ENCODE peak calls at places on chromosome 13, in six cellular contexts. One of them, this sample, is unnamed.

GRCh38 chr13:51125495-51126226 is 14.6 kb upstream of the C13orf42 start:
- DNase-seq in HCT116: peak
- DNase-seq in GM23248: peak
- DNase-seq in GM23338: peak
- DNase-seq in neural progenitor cell: peak
- DNase-seq in MM.1S: peak
- DNase-seq in this sample: peak

GRCh38 chr13:38957794-38958592 is 32.6 kb downstream of the STOML3 start:
- DNase-seq in HCT116: no peak
- DNase-seq in GM23248: no peak
- DNase-seq in GM23338: no peak
- DNase-seq in neural progenitor cell: no peak
- DNase-seq in MM.1S: no peak
- DNase-seq in this sample: no peak

GRCh38 chr13:39422845-39423565 is 180.0 kb downstream of the LHFPL6 start:
- DNase-seq in HCT116: no peak
- DNase-seq in GM23248: peak
- DNase-seq in GM23338: peak
- DNase-seq in neural progenitor cell: no peak
- DNase-seq in MM.1S: no peak
- DNase-seq in this sample: no peak

GRCh38 chr13:28707629-28708427 is 10.9 kb downstream of the SLC46A3 start:
- DNase-seq in HCT116: no peak
- DNase-seq in GM23248: peak
- DNase-seq in GM23338: no peak
- DNase-seq in neural progenitor cell: no peak
- DNase-seq in MM.1S: peak
- DNase-seq in this sample: peak

GRCh38 chr13:102599451-102600012 is 2.7 kb downstream of the TPP2 start:
- DNase-seq in HCT116: no peak
- DNase-seq in GM23248: no peak
- DNase-seq in GM23338: no peak
- DNase-seq in neural progenitor cell: no peak
- DNase-seq in MM.1S: no peak
- DNase-seq in this sample: no peak

GRCh38 chr13:42746846-42747245 is 34.5 kb upstream of the FAM216B start:
- DNase-seq in HCT116: no peak
- DNase-seq in GM23248: peak
- DNase-seq in GM23338: no peak
- DNase-seq in neural progenitor cell: no peak
- DNase-seq in MM.1S: no peak
- DNase-seq in this sample: peak

GRCh38 chr13:67736646-67737420 is 506.7 kb upstream of the PCDH9 start:
- DNase-seq in HCT116: no peak
- DNase-seq in GM23248: peak
- DNase-seq in GM23338: peak
- DNase-seq in neural progenitor cell: peak
- DNase-seq in MM.1S: no peak
- DNase-seq in this sample: peak

GRCh38 chr13:81442904-81443303 is 1102.0 kb upstream of the SPRY2 start:
- DNase-seq in HCT116: no peak
- DNase-seq in GM23248: no peak
- DNase-seq in GM23338: no peak
- DNase-seq in neural progenitor cell: no peak
- DNase-seq in MM.1S: no peak
- DNase-seq in this sample: no peak

GRCh38 chr13:75547917-75548316 is 1.7 kb upstream of the UCHL3 start:
- DNase-seq in HCT116: no peak
- DNase-seq in GM23248: peak
- DNase-seq in GM23338: no peak
- DNase-seq in neural progenitor cell: no peak
- DNase-seq in MM.1S: no peak
- DNase-seq in this sample: no peak

GRCh38 chr13:111639994-111640393 is 319.6 kb downstream of the TEX29 start:
- DNase-seq in HCT116: no peak
- DNase-seq in GM23248: no peak
- DNase-seq in GM23338: no peak
- DNase-seq in neural progenitor cell: no peak
- DNase-seq in MM.1S: no peak
- DNase-seq in this sample: no peak

GRCh38 chr13:93244141-93244917 is 17.7 kb downstream of the GPC6 start:
- DNase-seq in HCT116: no peak
- DNase-seq in GM23248: peak
- DNase-seq in GM23338: no peak
- DNase-seq in neural progenitor cell: peak
- DNase-seq in MM.1S: peak
- DNase-seq in this sample: no peak

GRCh38 chr13:44132710-44133109 is 240.9 kb upstream of the SERP2 start:
- DNase-seq in HCT116: peak
- DNase-seq in GM23248: peak
- DNase-seq in GM23338: no peak
- DNase-seq in neural progenitor cell: no peak
- DNase-seq in MM.1S: no peak
- DNase-seq in this sample: peak

GRCh38 chr13:79589605-79590511 is 108.9 kb downstream of the NDFIP2 start:
- DNase-seq in HCT116: no peak
- DNase-seq in GM23248: peak
- DNase-seq in GM23338: no peak
- DNase-seq in neural progenitor cell: no peak
- DNase-seq in MM.1S: peak
- DNase-seq in this sample: peak

GRCh38 chr13:79581870-79582315 is 100.9 kb downstream of the NDFIP2 start:
- DNase-seq in HCT116: peak
- DNase-seq in GM23248: peak
- DNase-seq in GM23338: no peak
- DNase-seq in neural progenitor cell: peak
- DNase-seq in MM.1S: no peak
- DNase-seq in this sample: no peak

GRCh38 chr13:79582896-79583295 is 101.9 kb downstream of the NDFIP2 start:
- DNase-seq in HCT116: no peak
- DNase-seq in GM23248: no peak
- DNase-seq in GM23338: no peak
- DNase-seq in neural progenitor cell: no peak
- DNase-seq in MM.1S: no peak
- DNase-seq in this sample: no peak

GRCh38 chr13:79585033-79585432 is 104.1 kb downstream of the NDFIP2 start:
- DNase-seq in HCT116: no peak
- DNase-seq in GM23248: no peak
- DNase-seq in GM23338: no peak
- DNase-seq in neural progenitor cell: no peak
- DNase-seq in MM.1S: no peak
- DNase-seq in this sample: no peak
- TF ChIP-seq EZH2 in HCT116: no peak
- TF ChIP-seq EZH2 in GM23248: no peak
- TF ChIP-seq EZH2 in GM23338: no peak
- TF ChIP-seq EZH2 in neural progenitor cell: no peak
- TF ChIP-seq EZH2 in MM.1S: no peak
- TF ChIP-seq EZH2 in this sample: no peak

DNA sequence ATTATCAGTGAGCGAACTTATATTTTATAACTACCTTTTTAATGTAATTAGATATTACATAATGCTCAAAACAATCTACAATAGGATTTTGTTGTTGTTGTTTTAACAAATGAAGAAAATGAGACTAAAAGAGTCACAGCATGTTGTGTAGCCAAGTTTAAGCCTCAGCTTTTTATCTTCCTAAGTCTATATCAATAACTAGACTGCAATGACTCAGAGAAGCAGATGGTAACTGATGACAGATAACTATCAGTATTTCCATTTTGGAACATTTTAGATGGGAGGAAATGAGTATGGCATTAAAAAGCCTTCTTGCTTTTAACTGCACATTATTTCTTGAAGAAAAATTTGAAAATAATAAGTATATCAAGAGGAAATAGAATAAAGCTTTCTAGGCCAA is 825.2 kb downstream of the SLITRK1 start:
- DNase-seq in HCT116: no peak
- DNase-seq in GM23248: peak
- DNase-seq in GM23338: no peak
- DNase-seq in neural progenitor cell: no peak
- DNase-seq in MM.1S: no peak
- DNase-seq in this sample: peak
- TF ChIP-seq EZH2phosphoT487 in HCT116: no peak
- TF ChIP-seq EZH2phosphoT487 in GM23248: no peak
- TF ChIP-seq EZH2phosphoT487 in GM23338: no peak
- TF ChIP-seq EZH2phosphoT487 in neural progenitor cell: no peak
- TF ChIP-seq EZH2phosphoT487 in MM.1S: no peak
- TF ChIP-seq EZH2phosphoT487 in this sample: no peak

GRCh38 chr13:95552539-95553270 is at the start of gene CLDN10:
- DNase-seq in HCT116: no peak
- DNase-seq in GM23248: no peak
- DNase-seq in GM23338: peak
- DNase-seq in neural progenitor cell: peak
- DNase-seq in MM.1S: peak
- DNase-seq in this sample: no peak
- TF ChIP-seq EZH2 in HCT116: no peak
- TF ChIP-seq EZH2 in GM23248: peak
- TF ChIP-seq EZH2 in GM23338: no peak
- TF ChIP-seq EZH2 in neural progenitor cell: no peak
- TF ChIP-seq EZH2 in MM.1S: no peak
- TF ChIP-seq EZH2 in this sample: no peak

GRCh38 chr13:97574926-97575325 is 141.0 kb downstream of the RAP2A start:
- DNase-seq in HCT116: peak
- DNase-seq in GM23248: peak
- DNase-seq in GM23338: peak
- DNase-seq in neural progenitor cell: peak
- DNase-seq in MM.1S: peak
- DNase-seq in this sample: peak
- TF ChIP-seq EZH2phosphoT487 in HCT116: no peak
- TF ChIP-seq EZH2phosphoT487 in GM23248: no peak
- TF ChIP-seq EZH2phosphoT487 in GM23338: no peak
- TF ChIP-seq EZH2phosphoT487 in neural progenitor cell: no peak
- TF ChIP-seq EZH2phosphoT487 in MM.1S: no peak
- TF ChIP-seq EZH2phosphoT487 in this sample: no peak

GRCh38 chr13:99656092-99656745 is 154.9 kb downstream of the TM9SF2 start:
- DNase-seq in HCT116: peak
- DNase-seq in GM23248: peak
- DNase-seq in GM23338: peak
- DNase-seq in neural progenitor cell: peak
- DNase-seq in MM.1S: peak
- DNase-seq in this sample: peak

GRCh38 chr13:99657848-99658265 is 156.6 kb downstream of the TM9SF2 start:
- DNase-seq in HCT116: no peak
- DNase-seq in GM23248: peak
- DNase-seq in GM23338: peak
- DNase-seq in neural progenitor cell: peak
- DNase-seq in MM.1S: no peak
- DNase-seq in this sample: no peak

GRCh38 chr13:99655351-99656091 is 154.2 kb downstream of the TM9SF2 start:
- DNase-seq in HCT116: peak
- DNase-seq in GM23248: peak
- DNase-seq in GM23338: no peak
- DNase-seq in neural progenitor cell: peak
- DNase-seq in MM.1S: no peak
- DNase-seq in this sample: peak

GRCh38 chr13:99658266-99658991 is 157.2 kb downstream of the TM9SF2 start:
- DNase-seq in HCT116: no peak
- DNase-seq in GM23248: peak
- DNase-seq in GM23338: peak
- DNase-seq in neural progenitor cell: peak
- DNase-seq in MM.1S: peak
- DNase-seq in this sample: peak

GRCh38 chr13:99656843-99657506 is 155.7 kb downstream of the TM9SF2 start:
- DNase-seq in HCT116: no peak
- DNase-seq in GM23248: no peak
- DNase-seq in GM23338: no peak
- DNase-seq in neural progenitor cell: peak
- DNase-seq in MM.1S: peak
- DNase-seq in this sample: no peak
- TF ChIP-seq EZH2 in HCT116: no peak
- TF ChIP-seq EZH2 in GM23248: no peak
- TF ChIP-seq EZH2 in GM23338: no peak
- TF ChIP-seq EZH2 in neural progenitor cell: no peak
- TF ChIP-seq EZH2 in MM.1S: no peak
- TF ChIP-seq EZH2 in this sample: no peak

GRCh38 chr13:83733293-83733692 is 149.0 kb downstream of the SLITRK1 start:
- DNase-seq in HCT116: no peak
- DNase-seq in GM23248: no peak
- DNase-seq in GM23338: no peak
- DNase-seq in neural progenitor cell: no peak
- DNase-seq in MM.1S: peak
- DNase-seq in this sample: no peak

GRCh38 chr13:83731113-83731512 is 151.2 kb downstream of the SLITRK1 start:
- DNase-seq in HCT116: no peak
- DNase-seq in GM23248: no peak
- DNase-seq in GM23338: no peak
- DNase-seq in neural progenitor cell: no peak
- DNase-seq in MM.1S: no peak
- DNase-seq in this sample: peak

GRCh38 chr13:83732755-83733154 is 149.5 kb downstream of the SLITRK1 start:
- DNase-seq in HCT116: no peak
- DNase-seq in GM23248: no peak
- DNase-seq in GM23338: no peak
- DNase-seq in neural progenitor cell: no peak
- DNase-seq in MM.1S: peak
- DNase-seq in this sample: no peak

GRCh38 chr13:83730674-83731073 is 151.6 kb downstream of the SLITRK1 start:
- DNase-seq in HCT116: no peak
- DNase-seq in GM23248: no peak
- DNase-seq in GM23338: peak
- DNase-seq in neural progenitor cell: no peak
- DNase-seq in MM.1S: no peak
- DNase-seq in this sample: no peak
- TF ChIP-seq EZH2phosphoT487 in HCT116: no peak
- TF ChIP-seq EZH2phosphoT487 in GM23248: no peak
- TF ChIP-seq EZH2phosphoT487 in GM23338: no peak
- TF ChIP-seq EZH2phosphoT487 in neural progenitor cell: no peak
- TF ChIP-seq EZH2phosphoT487 in MM.1S: no peak
- TF ChIP-seq EZH2phosphoT487 in this sample: no peak

DNA sequence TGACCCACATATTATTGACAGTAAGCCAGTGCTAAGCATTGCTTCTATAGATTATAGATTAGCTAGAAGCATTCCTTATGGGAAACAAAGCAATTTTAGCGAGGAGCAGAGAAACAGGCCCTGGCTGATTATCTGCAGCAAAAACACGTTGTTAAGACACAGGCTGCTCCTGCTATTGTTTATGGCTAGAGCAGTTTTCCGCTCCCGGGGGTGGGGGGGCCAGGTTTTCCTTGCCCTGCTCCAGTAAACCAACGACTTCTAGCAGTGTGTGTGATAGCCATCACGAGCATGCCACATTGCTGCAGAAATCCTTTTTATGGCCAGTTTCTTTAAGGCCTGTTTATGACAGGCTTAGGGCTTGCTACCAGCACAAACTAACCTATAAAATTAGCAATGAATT is 18.5 kb upstream of the IL17D start:
- DNase-seq in HCT116: no peak
- DNase-seq in GM23248: no peak
- DNase-seq in GM23338: no peak
- DNase-seq in neural progenitor cell: no peak
- DNase-seq in MM.1S: no peak
- DNase-seq in this sample: no peak
- TF ChIP-seq EZH2 in HCT116: no peak
- TF ChIP-seq EZH2 in GM23248: no peak
- TF ChIP-seq EZH2 in GM23338: no peak
- TF ChIP-seq EZH2 in neural progenitor cell: no peak
- TF ChIP-seq EZH2 in MM.1S: no peak
- TF ChIP-seq EZH2 in this sample: no peak